ENCODE peak calls at places on chromosome 6, in six cellular contexts. P is psoas muscle, M is iris pigment epithelial cell, T is ovary, O is MM.1S, G is left lung. V is an unnamed sample.

GRCh38 chr6:36130672-36131516 is 581 bp downstream of the MAPK13 start:
- DNase-seq in P (peak; percentile 58), M (peak; percentile 18), T (peak; percentile 56), O (peak; percentile 56), G (peak; percentile 74), V (no peak)

GRCh38 chr6:100116409-100117194 is 122.6 kb upstream of the MCHR2 start:
- DNase-seq in P (no peak), M (peak; percentile 77), T (no peak), O (peak; percentile 56), G (no peak), V (no peak)

GRCh38 chr6:150202934-150203333 is 60.1 kb downstream of the PPP1R14C start:
- DNase-seq in P (no peak), M (no peak), T (no peak), O (no peak), G (no peak), V (no peak)

GRCh38 chr6:37149750-37150149 is 20.2 kb upstream of the PIM1 start:
- DNase-seq in P (no peak), M (no peak), T (no peak), O (no peak), G (no peak), V (no peak)

GRCh38 chr6:117906905-117907599 is at the start of gene SLC35F1:
- DNase-seq in P (peak; percentile 25), M (peak; percentile 27), T (peak; percentile 40), O (peak; percentile 70), G (peak; percentile 33), V (no peak)

GRCh38 chr6:170130771-170131241 is 160.1 kb downstream of the DLL1 start:
- DNase-seq in P (no peak), M (no peak), T (no peak), O (no peak), G (no peak), V (peak; percentile 44)

GRCh38 chr6:112522600-112522999 is 175.5 kb downstream of the RFPL4B start:
- DNase-seq in P (no peak), M (peak; percentile 10), T (no peak), O (no peak), G (no peak), V (no peak)

GRCh38 chr6:150702675-150703074 is 103.0 kb downstream of the PLEKHG1 start:
- DNase-seq in P (no peak), M (no peak), T (no peak), O (no peak), G (no peak), V (peak; percentile 66)

GRCh38 chr6:705047-705446 is 12.1 kb upstream of the EXOC2 start:
- DNase-seq in P (no peak), M (no peak), T (no peak), O (no peak), G (no peak), V (no peak)

GRCh38 chr6:2999005-2999620 is 581 bp upstream of the NQO2 start:
- DNase-seq in P (peak; percentile 85), M (peak; percentile 82), T (no peak), O (no peak), G (no peak), V (peak; percentile 96)

GRCh38 chr6:166739655-166740318 is 112.7 kb upstream of the RPS6KA2 start:
- DNase-seq in P (no peak), M (no peak), T (no peak), O (no peak), G (no peak), V (no peak)

GRCh38 chr6:143575440-143575839 is 63.9 kb upstream of the FUCA2 start:
- DNase-seq in P (no peak), M (peak; percentile 83), T (no peak), O (peak; percentile 46), G (no peak), V (peak; percentile 53)

GRCh38 chr6:89369009-89369408 is 16.5 kb upstream of the UBE2J1 start:
- DNase-seq in P (no peak), M (peak; percentile 48), T (peak; percentile 73), O (peak; percentile 42), G (peak; percentile 43), V (no peak)

GRCh38 chr6:161498359-161498758 is 224.5 kb upstream of the AGPAT4 start:
- DNase-seq in P (no peak), M (peak; percentile 10), T (no peak), O (no peak), G (no peak), V (no peak)

GRCh38 chr6:4533576-4533975 is 242.6 kb upstream of the CDYL start:
- DNase-seq in P (no peak), M (peak; percentile 15), T (no peak), O (no peak), G (no peak), V (no peak)

GRCh38 chr6:153947817-153948447 is 91.1 kb upstream of the OPRM1 start:
- DNase-seq in P (no peak), M (peak; percentile 18), T (no peak), O (no peak), G (no peak), V (no peak)

GRCh38 chr6:113375950-113376846 is 480.9 kb upstream of the MARCKS start:
- DNase-seq in P (no peak), M (peak; percentile 82), T (no peak), O (no peak), G (no peak), V (no peak)

GRCh38 chr6:144334150-144334708 is 49.1 kb downstream of the UTRN start:
- DNase-seq in P (peak; percentile 52), M (no peak), T (no peak), O (peak; percentile 80), G (peak; percentile 53), V (peak; percentile 53)

GRCh38 chr6:140281236-140281635 is 906.8 kb upstream of the CITED2 start:
- DNase-seq in P (no peak), M (peak; percentile 12), T (no peak), O (no peak), G (no peak), V (no peak)

GRCh38 chr6:33290459-33290858 is 1.1 kb downstream of the PFDN6 start:
- DNase-seq in P (no peak), M (no peak), T (no peak), O (no peak), G (no peak), V (no peak)

GRCh38 chr6:16472349-16473069 is 234.1 kb downstream of the GMPR start:
- DNase-seq in P (no peak), M (peak; percentile 74), T (no peak), O (no peak), G (no peak), V (no peak)

GRCh38 chr6:112214749-112215269 is 39.6 kb downstream of the LAMA4 start:
- DNase-seq in P (no peak), M (no peak), T (no peak), O (no peak), G (no peak), V (no peak)

GRCh38 chr6:15329154-15329781 is 83.4 kb downstream of the JARID2 start:
- DNase-seq in P (no peak), M (peak; percentile 78), T (no peak), O (no peak), G (no peak), V (no peak)

GRCh38 chr6:154622618-154623336 is 110.4 kb upstream of the SCAF8 start:
- DNase-seq in P (no peak), M (no peak), T (no peak), O (no peak), G (no peak), V (no peak)

GRCh38 chr6:146700078-146700686 is 101.4 kb downstream of the ADGB start:
- DNase-seq in P (peak; percentile 29), M (peak; percentile 82), T (no peak), O (peak; percentile 52), G (peak; percentile 46), V (peak; percentile 76)

GRCh38 chr6:131524695-131525336 is 48.2 kb upstream of the ARG1 start:
- DNase-seq in P (no peak), M (no peak), T (no peak), O (no peak), G (no peak), V (no peak)

GRCh38 chr6:161261325-161261724 is 12.5 kb downstream of the AGPAT4 start:
- DNase-seq in P (no peak), M (no peak), T (no peak), O (no peak), G (no peak), V (no peak)

GRCh38 chr6:79421707-79422484 is 115.3 kb downstream of the LCA5 start:
- DNase-seq in P (no peak), M (peak; percentile 97), T (no peak), O (no peak), G (no peak), V (no peak)

GRCh38 chr6:82246802-82247633 is 526 bp downstream of the IBTK start:
- DNase-seq in P (peak; percentile 64), M (peak; percentile 38), T (no peak), O (peak; percentile 36), G (peak; percentile 64), V (peak; percentile 51)

GRCh38 chr6:90088009-90088408 is 193.7 kb downstream of the GJA10 start:
- DNase-seq in P (no peak), M (peak; percentile 90), T (no peak), O (no peak), G (no peak), V (no peak)

GRCh38 chr6:38603966-38604365 is 35.8 kb downstream of the BTBD9 start:
- DNase-seq in P (no peak), M (peak; percentile 75), T (no peak), O (no peak), G (no peak), V (no peak)

GRCh38 chr6:105179244-105180065 is at the start of gene POPDC3:
- DNase-seq in P (peak; percentile 39), M (peak; percentile 56), T (no peak), O (peak; percentile 14), G (no peak), V (no peak)

GRCh38 chr6:79710127-79710526 is 79.0 kb downstream of the SH3BGRL2 start:
- DNase-seq in P (no peak), M (no peak), T (no peak), O (no peak), G (no peak), V (no peak)

V was measured in CD14-positive monocyte.